ENCODE peak calls at places on chromosomes 6 and 20, in five cellular contexts. T is mesenchymal stem cell, L is IMR-90, H is H1, K is neuronal stem cell. P is an unnamed sample.

GRCh38 chr20:49583669-49584417 is 15.9 kb upstream of the PTGIS start:
- DNase-seq in T (peak), L (peak), H (no peak), K (no peak), P (no peak)

GRCh38 chr20:17883592-17884317 is 84.8 kb downstream of the SNX5 start:
- DNase-seq in T (no peak), L (no peak), H (no peak), K (no peak), P (no peak)

GRCh38 chr20:59772373-59772705 is 161.1 kb downstream of the SYCP2 start:
- DNase-seq in T (no peak), L (no peak), H (no peak), K (no peak), P (no peak)

GRCh38 chr20:5784735-5785134 is 34.5 kb downstream of the SHLD1 start:
- DNase-seq in T (no peak), L (no peak), H (no peak), K (no peak), P (no peak)

GRCh38 chr20:54134445-54135220 is 39.2 kb downstream of the CYP24A1 start:
- DNase-seq in T (no peak), L (peak), H (no peak), K (no peak), P (no peak)

GRCh38 chr20:52340036-52340634 is 148.6 kb upstream of the ZFP64 start:
- DNase-seq in T (no peak), L (no peak), H (no peak), K (no peak), P (no peak)

GRCh38 chr20:45905505-45906079 is 6.4 kb downstream of the PLTP start:
- DNase-seq in T (no peak), L (peak), H (no peak), K (no peak), P (no peak)

GRCh38 chr6:97473979-97474378 is 191.0 kb upstream of the MMS22L start:
- DNase-seq in T (no peak), L (no peak), H (no peak), K (no peak), P (no peak)

GRCh38 chr6:118893095-118893881 is 664 bp upstream of the ASF1A start:
- DNase-seq in T (peak), L (peak), H (no peak), K (no peak), P (peak)

GRCh38 chr6:158818008-158818579 is 1.1 kb downstream of the EZR start:
- DNase-seq in T (peak), L (peak), H (no peak), K (peak), P (peak)

GRCh38 chr6:168319279-168320051 is at the start of gene DACT2:
- DNase-seq in T (no peak), L (no peak), H (no peak), K (no peak), P (no peak)

GRCh38 chr6:4313044-4313686 is 177.8 kb upstream of the ECI2 start:
- DNase-seq in T (peak), L (peak), H (no peak), K (no peak), P (peak)

GRCh38 chr20:2101057-2101934 is at the start of gene STK35:
- DNase-seq in T (no peak), L (no peak), H (no peak), K (no peak), P (peak)

DNA sequence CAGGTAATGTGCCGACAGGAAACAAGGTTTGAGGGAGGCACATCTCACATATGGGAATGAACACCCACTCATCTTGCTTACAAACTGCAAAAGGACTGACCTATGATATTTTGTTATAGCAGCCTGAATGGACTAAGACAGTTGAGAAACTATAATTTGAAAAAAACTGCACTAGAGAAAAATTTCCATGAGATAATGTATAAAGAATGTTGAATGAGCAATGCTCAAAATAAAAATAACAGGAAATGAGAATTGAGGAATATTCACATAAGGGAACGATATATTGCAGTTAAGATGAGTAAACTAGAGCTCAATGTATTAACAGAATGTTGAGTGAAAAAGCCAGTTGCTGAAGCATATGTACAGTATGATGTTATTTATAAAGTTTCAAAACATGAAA is 6.4 kb upstream of the TBC1D22B start:
- DNase-seq in T (peak), L (peak), H (no peak), K (no peak), P (no peak)
- H3K14ac ChIP-seq in T (no peak), L (peak), H (no peak), K (no peak), P (no peak)

GRCh38 chr20:32702706-32703425 is 29.1 kb upstream of the C20orf203 start:
- DNase-seq in T (no peak), L (no peak), H (no peak), K (no peak), P (no peak)
- H2BK120ac ChIP-seq in T (no peak), L (no peak), H (no peak), K (no peak), P (no peak)

GRCh38 chr6:17599885-17600526 is at the start of gene FAM8A1:
- DNase-seq in T (peak), L (peak), H (peak), K (peak), P (peak)
- H3K14ac ChIP-seq in T (peak), L (peak), H (no peak), K (peak), P (peak)

DNA sequence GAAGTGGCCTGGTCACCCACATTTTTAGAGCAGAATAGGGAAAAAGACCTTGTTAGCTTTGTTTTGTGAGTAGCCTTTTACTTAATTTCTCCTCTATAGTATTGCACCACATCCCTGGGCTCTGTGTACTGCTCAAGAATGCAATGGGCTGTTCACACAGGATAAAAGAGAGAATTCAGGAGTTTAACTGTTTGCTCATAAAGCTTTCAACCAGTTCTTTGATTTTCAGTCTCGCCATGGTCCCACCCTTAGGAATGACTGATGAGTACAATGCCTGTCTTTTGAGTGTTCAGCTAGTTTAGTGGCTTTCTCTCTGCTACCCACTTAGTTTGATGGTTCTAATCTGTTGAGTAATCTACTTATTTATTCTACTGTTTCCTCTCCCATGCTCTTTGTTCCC is 129.7 kb downstream of the PLG start:
- DNase-seq in T (no peak), L (no peak), H (no peak), K (peak), P (no peak)
- H2BK120ac ChIP-seq in T (no peak), L (no peak), H (no peak), K (no peak), P (no peak)

GRCh38 chr6:32194825-32195651 is 2.6 kb upstream of the GPSM3 start:
- DNase-seq in T (peak), L (peak), H (no peak), K (no peak), P (peak)
- H3K14ac ChIP-seq in T (no peak), L (peak), H (no peak), K (no peak), P (peak)